ENCODE peak calls at places on chromosomes 5 and 9, in ten cellular contexts. Y is mammary epithelial cell, L is Calu3, O is fibroblast of villous mesenchyme, R is GM10248, C is osteocyte, N is coronary artery, G is tibial artery, I is right atrium auricular region, E is WERI-Rb-1. F is an unnamed sample.
A peak's percentile ranks its signal among the peaks of the same experiment; 100 is the strongest.

GRCh38 chr5:73122875-73123810 is 2.8 kb downstream of the TMEM171 start:
- DNase-seq in C (peak; percentile 68), O (peak; percentile 67), R (no peak), G (no peak), N (no peak), E (no peak), I (no peak), Y (peak; percentile 68), L (no peak), F (no peak)

GRCh38 chr9:121085661-121086060 is 10.9 kb downstream of the CNTRL start:
- DNase-seq in E (no peak), I (no peak), G (no peak), N (no peak), O (no peak), L (no peak), C (no peak), Y (peak; percentile 9), R (no peak), F (no peak)

GRCh38 chr9:33742519-33742918 is 52.8 kb upstream of the PRSS3 start:
- DNase-seq in E (no peak), I (no peak), O (no peak), R (no peak), G (no peak), Y (no peak), L (peak; percentile 44), C (no peak), N (no peak), F (no peak)

GRCh38 chr9:8960254-8960653 is 1160.7 kb upstream of the DMAC1 start:
- DNase-seq in L (no peak), G (no peak), R (no peak), Y (no peak), N (no peak), C (no peak), E (no peak), O (no peak), I (no peak), F (no peak)

GRCh38 chr5:146620663-146621051 is 104.7 kb upstream of the GPR151 start:
- DNase-seq in L (no peak), Y (no peak), C (no peak), R (no peak), G (no peak), E (no peak), I (no peak), O (no peak), N (no peak), F (no peak)

GRCh38 chr5:157842787-157843186 is 16.2 kb downstream of the CLINT1 start:
- DNase-seq in E (no peak), I (no peak), G (no peak), R (no peak), C (no peak), L (no peak), N (no peak), O (no peak), Y (no peak), F (no peak)

GRCh38 chr9:106060885-106061284 is 366.5 kb downstream of the TMEM38B start:
- DNase-seq in Y (no peak), O (no peak), N (no peak), E (no peak), I (no peak), L (no peak), R (no peak), G (no peak), C (no peak), F (no peak)

GRCh38 chr9:69173891-69174644 is at the start of gene TJP2:
- DNase-seq in C (peak; percentile 88), I (peak; percentile 82), O (peak; percentile 79), N (peak; percentile 84), E (peak; percentile 83), G (peak; percentile 86), L (no peak), R (peak; percentile 71), Y (peak; percentile 84), F (peak; percentile 77)

GRCh38 chr5:154316223-154316967 is 125.9 kb downstream of the GALNT10 start:
- DNase-seq in C (peak; percentile 46), Y (no peak), R (no peak), L (no peak), E (no peak), G (no peak), N (no peak), O (no peak), I (no peak), F (no peak)

GRCh38 chr9:136127313-136127712 is 8.6 kb upstream of the TMEM250 start:
- DNase-seq in O (no peak), I (no peak), C (no peak), G (no peak), R (no peak), L (no peak), Y (no peak), E (no peak), N (no peak), F (no peak)
- TF ChIP-seq CTCF in O (no peak), I (no peak), C (no peak), G (no peak), R (no peak), L (no peak), Y (no peak), E (no peak), N (no peak), F (no peak)

GRCh38 chr5:163978897-163979296 is 473.5 kb downstream of the MAT2B start:
- DNase-seq in R (no peak), C (no peak), O (no peak), Y (no peak), E (no peak), N (no peak), I (no peak), G (no peak), L (peak; percentile 60), F (no peak)
- TF ChIP-seq CTCF in R (peak; percentile 18), C (no peak), O (no peak), Y (no peak), E (no peak), N (no peak), I (no peak), G (no peak), L (no peak), F (no peak)

DNA sequence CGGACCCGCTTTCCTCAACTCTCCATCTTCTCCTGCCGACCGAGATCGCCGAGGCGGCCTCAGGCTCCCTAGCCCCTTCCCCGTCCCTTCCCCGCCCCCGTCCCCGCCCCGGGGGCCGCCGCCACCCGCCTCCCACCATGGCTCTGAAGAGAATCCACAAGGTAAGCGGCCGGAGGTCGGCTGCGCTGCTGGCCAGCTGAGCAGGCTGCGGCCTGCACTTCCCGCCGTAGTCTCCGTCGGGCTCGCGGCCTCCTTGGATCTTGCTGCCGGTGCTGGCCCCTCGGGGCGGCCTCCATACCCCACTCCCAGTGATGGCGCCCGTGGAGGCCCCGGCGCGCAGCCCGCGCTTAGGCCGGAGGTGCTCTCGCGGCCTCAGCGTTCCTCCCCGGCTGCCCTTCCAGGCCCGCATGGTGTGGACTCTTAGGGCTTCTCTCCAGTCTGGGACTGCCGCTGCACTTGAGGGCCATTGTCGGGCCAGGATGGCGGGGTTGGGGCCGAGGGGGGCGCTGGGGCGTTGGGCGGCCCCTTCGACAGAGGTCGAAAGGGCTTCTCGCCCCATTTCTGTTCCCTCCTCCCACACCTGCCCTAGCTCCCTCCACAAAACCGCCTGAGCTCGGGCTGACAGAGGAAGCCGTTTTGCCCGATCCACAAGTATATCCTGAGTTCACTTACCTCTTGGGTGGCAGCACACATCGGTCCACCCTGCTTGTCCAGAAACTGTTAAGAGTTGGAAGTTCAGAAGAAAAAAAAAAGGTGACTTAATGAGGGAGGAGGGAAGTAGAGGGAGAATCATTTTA is 714 bp downstream of the UBE2D2 start:
- DNase-seq in R (peak; percentile 49), L (peak; percentile 57), O (peak; percentile 61), Y (peak; percentile 53), E (peak; percentile 26), N (peak; percentile 76), I (peak; percentile 60), C (peak; percentile 88), G (peak; percentile 72), F (peak; percentile 76)
- TF ChIP-seq CTCF in R (no peak), L (no peak), O (no peak), Y (no peak), E (no peak), N (no peak), I (no peak), C (no peak), G (no peak), F (no peak)

DNA sequence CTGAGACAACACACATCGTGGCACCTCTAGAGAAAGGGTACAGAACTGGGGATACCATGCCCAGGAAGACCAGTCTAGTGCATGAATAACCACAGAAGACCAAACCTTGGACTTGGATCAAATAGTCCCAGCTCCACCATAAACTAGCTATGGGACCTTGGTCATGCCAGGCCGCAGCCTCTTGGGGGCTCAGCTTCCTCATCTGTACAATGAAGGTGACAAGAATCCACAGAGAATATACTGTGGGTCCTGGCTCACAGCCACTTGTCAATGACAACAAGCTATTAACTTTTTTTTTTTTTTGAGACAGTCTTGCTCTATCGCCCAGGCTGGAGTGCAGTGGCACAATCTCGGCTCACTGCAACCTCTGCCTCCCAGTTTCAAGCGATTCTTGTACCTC is 3.9 kb downstream of the KYAT1 start:
- DNase-seq in L (no peak), R (no peak), E (no peak), O (no peak), C (no peak), Y (no peak), N (no peak), I (no peak), G (no peak), F (no peak)
- TF ChIP-seq CTCF in L (no peak), R (no peak), E (peak; percentile 6), O (no peak), C (no peak), Y (no peak), N (no peak), I (no peak), G (no peak), F (no peak)

DNA sequence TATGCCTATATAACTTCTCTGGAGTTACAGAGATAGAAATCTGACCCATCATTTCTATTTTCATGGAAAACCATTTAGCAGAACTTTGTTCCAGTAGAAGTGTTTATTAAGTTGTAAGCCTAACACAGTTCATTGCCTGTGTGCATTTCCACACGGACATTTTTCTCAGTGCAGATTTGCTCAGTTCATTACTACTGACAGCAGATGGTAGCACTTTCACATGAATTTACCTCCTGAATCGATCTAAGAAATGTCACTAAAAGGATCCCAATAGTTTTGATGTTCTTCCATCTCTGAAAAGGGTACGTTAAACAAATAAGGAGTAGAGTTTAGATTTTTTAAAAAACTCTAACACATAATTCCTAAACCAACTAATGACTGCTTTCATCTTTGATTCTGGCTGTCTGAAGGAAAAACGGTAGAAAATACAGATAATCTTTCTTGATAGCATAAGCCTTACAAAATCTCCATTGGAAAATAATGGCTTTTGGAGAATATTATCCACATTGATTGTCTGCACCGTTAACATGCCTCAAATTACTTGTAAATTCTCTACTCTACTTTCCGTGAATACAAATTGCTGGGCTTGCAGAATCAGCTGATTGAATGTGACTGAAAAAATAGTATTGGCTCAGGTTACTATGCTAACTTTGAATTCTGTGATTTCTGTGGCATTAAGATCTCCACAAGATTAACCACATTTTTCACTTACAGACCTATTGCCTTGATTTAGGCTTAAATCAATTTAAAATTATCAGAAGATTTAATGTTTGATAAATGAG is 33.1 kb downstream of the RPS23 start:
- DNase-seq in E (no peak), Y (no peak), O (peak; percentile 8), C (no peak), I (no peak), R (no peak), L (no peak), G (no peak), N (no peak), F (no peak)
- TF ChIP-seq CTCF in E (peak; percentile 8), Y (no peak), O (peak; percentile 10), C (peak; percentile 33), I (no peak), R (no peak), L (no peak), G (no peak), N (no peak), F (no peak)

GRCh38 chr5:160119905-160120266 is 636 bp upstream of the PWWP2A start:
- DNase-seq in E (no peak), I (no peak), L (no peak), O (no peak), N (no peak), C (no peak), R (no peak), G (no peak), Y (no peak), F (no peak)
- TF ChIP-seq CTCF in E (no peak), I (no peak), L (no peak), O (peak; percentile 20), N (no peak), C (peak; percentile 31), R (no peak), G (peak; percentile 54), Y (peak; percentile 7), F (peak; percentile 61)

F was measured in type B pancreatic cell.